ENCODE peak calls at places on chromosomes 2 and 18, in six cellular contexts. D, T, A, V, M and S are unnamed samples.

GRCh38 chr2:190990132-190990531 is 23.8 kb downstream of the STAT1 start:
- DNase-seq in D (no peak), T (no peak), A (no peak), V (no peak), M (no peak), S (no peak)

GRCh38 chr2:26533661-26534060 is 55.7 kb upstream of the OTOF start:
- DNase-seq in D (no peak), T (no peak), A (no peak), V (no peak), M (no peak), S (peak; percentile 27)

GRCh38 chr2:207122914-207123744 is 42.6 kb downstream of the KLF7 start:
- DNase-seq in D (no peak), T (no peak), A (no peak), V (no peak), M (no peak), S (no peak)

GRCh38 chr2:121897335-121897970 is 142.0 kb downstream of the TSN start:
- DNase-seq in D (peak; percentile 25), T (no peak), A (no peak), V (peak; percentile 83), M (peak; percentile 57), S (no peak)

GRCh38 chr2:142100967-142101366 is 29.8 kb downstream of the LRP1B start:
- DNase-seq in D (peak; percentile 9), T (no peak), A (no peak), V (no peak), M (no peak), S (no peak)

GRCh38 chr2:217660423-217660822 is 342.4 kb downstream of the TNS1 start:
- DNase-seq in D (no peak), T (no peak), A (no peak), V (no peak), M (no peak), S (no peak)

GRCh38 chr2:28277466-28277865 is 115.2 kb upstream of the FOSL2 start:
- DNase-seq in D (peak; percentile 22), T (no peak), A (no peak), V (no peak), M (no peak), S (no peak)

GRCh38 chr2:221385716-221386115 is 186.4 kb downstream of the EPHA4 start:
- DNase-seq in D (no peak), T (no peak), A (no peak), V (no peak), M (no peak), S (no peak)

GRCh38 chr2:159140070-159140774 is 146.3 kb downstream of the WDSUB1 start:
- DNase-seq in D (no peak), T (no peak), A (no peak), V (peak; percentile 62), M (peak; percentile 87), S (no peak)

GRCh38 chr18:24479371-24479770 is 18.9 kb downstream of the HRH4 start:
- DNase-seq in D (no peak), T (no peak), A (no peak), V (no peak), M (no peak), S (no peak)

GRCh38 chr2:50368361-50368760 is 663.6 kb downstream of the NRXN1 start:
- DNase-seq in D (no peak), T (no peak), A (no peak), V (no peak), M (no peak), S (no peak)

GRCh38 chr18:14104906-14105748 is 27.1 kb downstream of the ZNF519 start:
- DNase-seq in D (no peak), T (no peak), A (no peak), V (no peak), M (no peak), S (no peak)